ENCODE peak calls at places on chromosomes 2 and 18, in eight cellular contexts. O, A, X, I, H, P, N and L are unnamed samples.

GRCh38 chr2:172098650-172099471 is 3.8 kb downstream of the DLX2 start:
- DNase-seq in I (peak; percentile 60), H (no peak), O (peak; percentile 84), N (no peak), X (peak; percentile 58), P (no peak), A (peak; percentile 49), L (peak; percentile 95)

GRCh38 chr2:178008636-178009289 is 63.8 kb downstream of the PDE11A start:
- DNase-seq in P (no peak), X (no peak), O (no peak), A (peak; percentile 38), H (peak; percentile 47), I (no peak), N (no peak), L (no peak)

GRCh38 chr2:184644685-184645084 is 46.4 kb downstream of the ZNF804A start:
- DNase-seq in H (no peak), I (no peak), P (peak; percentile 6), A (peak; percentile 18), N (no peak), O (no peak), X (no peak), L (no peak)

GRCh38 chr18:49751427-49752094 is 61.8 kb downstream of the ACAA2 start:
- DNase-seq in N (no peak), I (no peak), A (no peak), X (no peak), H (no peak), O (no peak), P (no peak), L (peak; percentile 70)

GRCh38 chr2:3712841-3713503 is 9.6 kb downstream of the DCDC2C start:
- DNase-seq in H (no peak), N (no peak), X (no peak), P (no peak), O (no peak), A (no peak), I (no peak), L (no peak)

GRCh38 chr2:97844311-97844859 is 131.0 kb downstream of the ZAP70 start:
- DNase-seq in P (no peak), A (peak; percentile 3), X (no peak), I (no peak), O (no peak), N (no peak), H (no peak), L (no peak)

GRCh38 chr2:128379021-128380005 is 60.6 kb upstream of the HS6ST1 start:
- DNase-seq in X (no peak), N (peak; percentile 37), I (no peak), H (peak; percentile 33), A (peak; percentile 99), O (peak; percentile 75), P (no peak), L (no peak)

GRCh38 chr2:190846746-190847145 is 33.9 kb upstream of the GLS start:
- DNase-seq in A (no peak), H (no peak), N (no peak), I (no peak), O (no peak), X (no peak), P (no peak), L (no peak)

GRCh38 chr18:32362484-32362883 is 108.2 kb downstream of the GAREM1 start:
- DNase-seq in H (no peak), A (no peak), X (no peak), P (no peak), I (no peak), N (no peak), O (no peak), L (no peak)

GRCh38 chr18:63307555-63308200 is 11.9 kb downstream of the BCL2 start:
- DNase-seq in N (no peak), H (no peak), X (no peak), I (no peak), O (no peak), A (peak; percentile 61), P (no peak), L (no peak)

GRCh38 chr2:105395691-105396090 is 3.2 kb downstream of the FHL2 start:
- DNase-seq in I (no peak), O (no peak), N (no peak), A (no peak), X (no peak), H (no peak), P (no peak), L (no peak)

GRCh38 chr2:120257522-120257921 is 4.9 kb downstream of the RALB start:
- DNase-seq in I (no peak), A (peak; percentile 44), P (no peak), X (no peak), H (no peak), N (no peak), O (no peak), L (no peak)

GRCh38 chr2:145682536-145683157 is 1162.7 kb upstream of the ZEB2 start:
- DNase-seq in H (no peak), P (no peak), O (no peak), A (no peak), X (no peak), N (no peak), I (no peak), L (no peak)

GRCh38 chr2:16656784-16657391 is 8.7 kb downstream of the CYRIA start:
- DNase-seq in H (no peak), N (no peak), O (peak; percentile 35), P (no peak), A (no peak), X (no peak), I (no peak), L (no peak)

GRCh38 chr2:120550274-120550673 is 185.4 kb upstream of the GLI2 start:
- DNase-seq in I (no peak), O (no peak), X (no peak), H (no peak), P (no peak), N (no peak), A (no peak), L (no peak)

GRCh38 chr18:25832008-25832604 is 258.3 kb downstream of the SS18 start:
- DNase-seq in H (peak; percentile 55), I (peak; percentile 65), A (peak; percentile 69), P (peak; percentile 6), N (peak; percentile 38), X (peak; percentile 75), O (peak; percentile 87), L (no peak)

GRCh38 chr2:150544731-150545130 is 57.3 kb upstream of the RND3 start:
- DNase-seq in X (no peak), N (no peak), P (no peak), A (no peak), O (no peak), I (no peak), H (no peak), L (no peak)

GRCh38 chr2:227377461-227378351 is 1.4 kb downstream of the TM4SF20 start:
- DNase-seq in P (peak; percentile 23), X (no peak), O (no peak), H (no peak), I (no peak), N (no peak), A (no peak), L (no peak)
- TF ChIP-seq CTCF in P (peak; percentile 50), X (no peak), O (peak; percentile 33), H (no peak), I (no peak), N (no peak), A (peak; percentile 16), L (no peak)

GRCh38 chr2:137050949-137051348 is 285.6 kb downstream of the THSD7B start:
- DNase-seq in P (no peak), O (peak; percentile 51), N (no peak), H (no peak), I (no peak), X (no peak), A (no peak), L (no peak)
- TF ChIP-seq CTCF in P (no peak), O (peak; percentile 77), N (no peak), H (no peak), I (peak; percentile 54), X (peak; percentile 69), A (peak; percentile 4), L (peak; percentile 34)

DNA sequence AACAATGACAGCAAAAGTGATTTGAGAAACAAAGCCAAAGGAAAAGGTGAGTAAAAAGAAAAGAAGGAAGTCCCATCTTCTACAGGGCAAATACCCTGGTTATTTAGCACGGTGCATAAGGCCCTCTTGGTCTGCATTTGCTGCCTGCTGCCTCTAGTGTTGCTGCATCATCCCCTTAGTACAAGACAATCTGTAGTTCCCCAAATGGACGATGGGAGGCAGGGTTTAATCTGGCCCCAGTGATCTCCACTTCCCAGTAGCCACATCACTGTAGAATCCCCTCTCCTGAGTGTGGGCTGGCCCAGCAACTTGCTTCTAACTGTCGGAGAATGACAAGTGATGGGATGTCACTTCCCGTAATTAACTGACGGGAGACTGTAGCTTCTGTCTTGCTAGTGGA is 85.1 kb downstream of the CTAGE1 start:
- DNase-seq in N (no peak), I (no peak), H (no peak), O (peak; percentile 92), P (no peak), X (no peak), A (no peak), L (no peak)
- TF ChIP-seq CTCF in N (no peak), I (peak; percentile 21), H (no peak), O (peak; percentile 85), P (peak; percentile 50), X (no peak), A (no peak), L (no peak)

DNA sequence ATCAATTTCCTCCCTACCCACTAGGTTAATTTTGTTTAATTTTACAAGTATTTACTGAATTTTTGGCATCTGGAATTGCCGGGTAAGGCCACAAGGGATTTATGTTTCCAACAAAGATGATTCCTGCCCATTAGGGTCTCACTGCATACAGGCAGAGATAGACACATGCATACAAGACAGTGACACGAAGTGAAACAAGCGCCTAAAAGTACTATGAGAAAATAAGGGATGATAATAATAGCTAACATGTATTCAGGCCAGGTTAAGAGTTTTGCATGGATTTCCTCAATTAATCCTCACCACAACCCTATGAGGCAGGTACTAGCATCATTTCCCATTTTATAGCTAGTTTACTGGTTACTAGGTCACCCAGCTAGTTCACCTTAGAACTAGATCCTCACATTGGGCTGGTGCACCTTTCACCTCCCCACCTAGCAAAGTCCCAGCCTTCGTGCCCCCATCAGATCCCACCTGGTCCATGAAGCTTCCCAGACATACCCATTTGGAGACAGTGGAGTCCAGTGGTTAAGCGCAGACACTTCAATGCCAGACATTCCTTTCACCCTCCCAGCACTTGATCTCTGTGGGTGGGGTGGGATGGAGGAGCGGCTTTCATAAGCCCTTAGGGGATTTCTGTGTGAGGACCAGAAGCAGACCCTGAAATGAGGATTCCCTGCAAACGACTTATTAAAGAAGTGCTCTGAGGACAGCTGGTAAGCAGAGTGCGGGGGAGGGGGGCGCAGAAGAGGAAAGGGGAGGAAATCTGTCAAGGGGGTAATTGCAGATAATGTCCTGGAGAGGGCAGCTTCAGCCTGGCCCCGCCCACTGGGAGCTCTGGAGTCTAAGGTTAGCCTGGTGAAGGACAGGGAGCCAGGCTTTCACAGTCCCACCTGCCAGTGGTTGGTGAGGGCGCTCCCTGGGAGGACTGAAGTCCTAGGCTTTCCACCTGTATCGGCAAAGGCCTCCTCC is 5.8 kb upstream of the DGUOK start:
- DNase-seq in H (peak; percentile 49), I (peak; percentile 22), O (peak; percentile 92), A (peak; percentile 16), X (peak; percentile 76), P (peak; percentile 32), N (no peak), L (no peak)
- TF ChIP-seq CTCF in H (no peak), I (peak; percentile 28), O (peak; percentile 73), A (peak; percentile 31), X (no peak), P (peak; percentile 58), N (no peak), L (peak; percentile 34)

DNA sequence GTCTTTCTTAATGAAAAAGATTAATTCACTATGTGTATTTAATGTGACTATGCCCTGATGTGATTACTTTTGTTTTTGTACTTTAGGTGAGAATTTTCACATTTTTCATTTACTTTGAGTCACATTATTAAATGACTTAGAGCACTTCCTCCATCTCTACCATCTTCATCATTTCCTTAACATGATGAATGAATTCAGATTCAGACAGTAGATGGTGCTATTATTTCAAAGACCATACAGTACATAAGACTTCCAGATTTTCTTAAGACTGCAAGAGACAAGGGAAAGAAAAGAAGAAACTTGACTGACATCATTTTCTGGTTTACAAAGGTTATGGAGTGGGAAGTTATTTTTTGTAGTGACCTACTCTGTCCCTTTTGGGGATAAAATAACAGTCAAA is 1010.6 kb upstream of the NXPH2 start:
- DNase-seq in I (no peak), A (peak; percentile 51), X (no peak), N (no peak), H (no peak), P (peak; percentile 29), O (no peak), L (no peak)
- TF ChIP-seq CTCF in I (peak; percentile 64), A (no peak), X (peak; percentile 12), N (no peak), H (no peak), P (peak; percentile 56), O (peak; percentile 64), L (peak; percentile 61)